ENCODE peak calls at places on chromosomes 7 and 10, in six cellular contexts. W, N, K, U, V and I are unnamed samples.

GRCh38 chr10:112246-112645 is 23.0 kb upstream of the ZMYND11 start:
- DNase-seq in W (no peak), N (no peak), K (peak; percentile 33), U (no peak), V (peak; percentile 10), I (peak; percentile 25)

GRCh38 chr7:30911561-30911969 is at the start of gene AQP1:
- DNase-seq in W (no peak), N (peak; percentile 62), K (peak; percentile 83), U (no peak), V (no peak), I (peak; percentile 40)

GRCh38 chr10:98425511-98426352 is 10.8 kb upstream of the PYROXD2 start:
- DNase-seq in W (peak; percentile 75), N (peak; percentile 39), K (peak; percentile 53), U (peak; percentile 29), V (peak; percentile 26), I (no peak)

GRCh38 chr10:125157473-125157865 is 2.9 kb downstream of the CTBP2 start:
- DNase-seq in W (no peak), N (peak; percentile 30), K (no peak), U (no peak), V (no peak), I (no peak)

GRCh38 chr10:21516270-21517131 is 9.0 kb downstream of the SKIDA1 start:
- DNase-seq in W (peak; percentile 74), N (peak; percentile 78), K (peak; percentile 87), U (no peak), V (peak; percentile 78), I (peak; percentile 67)

GRCh38 chr10:61904711-61905445 is 3.4 kb downstream of the ARID5B start:
- DNase-seq in W (peak; percentile 87), N (peak; percentile 72), K (peak; percentile 79), U (peak; percentile 75), V (peak; percentile 80), I (peak; percentile 77)

GRCh38 chr7:109503421-109503820 is 933.7 kb downstream of the DNAJB9 start:
- DNase-seq in W (no peak), N (no peak), K (no peak), U (no peak), V (no peak), I (no peak)

GRCh38 chr7:96781919-96782318 is 72.3 kb upstream of the SEM1 start:
- DNase-seq in W (no peak), N (no peak), K (no peak), U (no peak), V (no peak), I (no peak)

GRCh38 chr10:69682955-69683474 is 53.0 kb downstream of the FAM241B start:
- DNase-seq in W (no peak), N (no peak), K (no peak), U (no peak), V (no peak), I (no peak)

GRCh38 chr7:134605978-134606923 is 40.4 kb upstream of the BPGM start:
- DNase-seq in W (peak; percentile 46), N (peak; percentile 74), K (peak; percentile 84), U (peak; percentile 31), V (peak; percentile 67), I (peak; percentile 11)

GRCh38 chr10:122505885-122506284 is 44.5 kb downstream of the HTRA1 start:
- DNase-seq in W (no peak), N (no peak), K (no peak), U (no peak), V (no peak), I (no peak)

GRCh38 chr10:77564781-77565589 is 72.6 kb downstream of the KCNMA1 start:
- DNase-seq in W (peak; percentile 97), N (no peak), K (no peak), U (no peak), V (peak; percentile 33), I (peak; percentile 52)

GRCh38 chr10:85510682-85511081 is 855.9 kb downstream of the GRID1 start:
- DNase-seq in W (peak; percentile 42), N (no peak), K (no peak), U (no peak), V (no peak), I (no peak)

GRCh38 chr7:57071-57470 is 135.3 kb upstream of the FAM20C start:
- DNase-seq in W (no peak), N (no peak), K (no peak), U (no peak), V (no peak), I (no peak)

GRCh38 chr10:71873582-71874182 is 22.6 kb upstream of the PSAP start:
- DNase-seq in W (no peak), N (no peak), K (no peak), U (no peak), V (no peak), I (no peak)

GRCh38 chr7:1193593-1194424 is 33.8 kb upstream of the ZFAND2A start:
- DNase-seq in W (peak; percentile 22), N (peak; percentile 41), K (peak; percentile 35), U (no peak), V (peak; percentile 39), I (no peak)

GRCh38 chr7:30682131-30683083 is at the start of gene CRHR2:
- DNase-seq in W (no peak), N (no peak), K (peak; percentile 41), U (no peak), V (no peak), I (no peak)

GRCh38 chr7:134703781-134704180 is 57.1 kb downstream of the BPGM start:
- DNase-seq in W (peak; percentile 56), N (peak; percentile 94), K (no peak), U (peak; percentile 8), V (peak; percentile 58), I (peak; percentile 87)

GRCh38 chr7:60706-61105 is 131.7 kb upstream of the FAM20C start:
- DNase-seq in W (no peak), N (no peak), K (no peak), U (no peak), V (no peak), I (no peak)

GRCh38 chr10:130647341-130647740 is 511.1 kb downstream of the GLRX3 start:
- DNase-seq in W (no peak), N (no peak), K (no peak), U (no peak), V (no peak), I (no peak)

GRCh38 chr10:125355657-125356056 is 195.3 kb upstream of the CTBP2 start:
- DNase-seq in W (no peak), N (no peak), K (no peak), U (no peak), V (no peak), I (no peak)

GRCh38 chr7:14826426-14826825 is 76.1 kb downstream of the DGKB start:
- DNase-seq in W (no peak), N (no peak), K (no peak), U (no peak), V (no peak), I (no peak)

GRCh38 chr10:88437411-88437810 is 145.7 kb downstream of the RNLS start:
- DNase-seq in W (no peak), N (peak; percentile 47), K (no peak), U (no peak), V (no peak), I (no peak)

GRCh38 chr7:54069843-54070242 is 472.3 kb upstream of the VSTM2A start:
- DNase-seq in W (no peak), N (no peak), K (no peak), U (no peak), V (no peak), I (no peak)

GRCh38 chr7:137987968-137988367 is 13.9 kb downstream of the CREB3L2 start:
- DNase-seq in W (no peak), N (no peak), K (no peak), U (no peak), V (no peak), I (no peak)

GRCh38 chr7:73647725-73648592 is 19.7 kb upstream of the VPS37D start:
- DNase-seq in W (no peak), N (no peak), K (peak; percentile 89), U (peak; percentile 41), V (no peak), I (no peak)

GRCh38 chr10:73584737-73585136 is 6.4 kb downstream of the USP54 start:
- DNase-seq in W (no peak), N (no peak), K (no peak), U (peak; percentile 30), V (peak; percentile 52), I (peak; percentile 37)

GRCh38 chr10:104034401-104035053 is 51.2 kb downstream of the COL17A1 start:
- DNase-seq in W (no peak), N (no peak), K (no peak), U (no peak), V (no peak), I (no peak)

GRCh38 chr7:108459922-108460551 is 3.8 kb upstream of the NRCAM start:
- DNase-seq in W (peak; percentile 51), N (peak; percentile 58), K (peak; percentile 64), U (peak; percentile 38), V (no peak), I (peak; percentile 8)

GRCh38 chr10:114629083-114629823 is 28.8 kb downstream of the ABLIM1 start:
- DNase-seq in W (no peak), N (no peak), K (no peak), U (no peak), V (no peak), I (no peak)
- H3K4me3 ChIP-seq in W (no peak overlapping the region), N (no peak overlapping the region), K (no peak overlapping the region), U (no peak overlapping the region), V (no peak overlapping the region), I (no peak overlapping the region)

GRCh38 chr10:3469639-3470020 is 297.0 kb upstream of the PITRM1 start:
- DNase-seq in W (no peak), N (no peak), K (no peak), U (no peak), V (no peak), I (peak; percentile 56)
- H3K4me1 ChIP-seq in W (no peaks in the 10 kb centered on the region), N (peaks cover 28% of the 10 kb centered on the region), K (peaks cover 47% of the 10 kb centered on the region), U (peaks cover 12% of the 10 kb centered on the region), V (peaks cover 25% of the 10 kb centered on the region), I (peaks cover 41% of the 10 kb centered on the region)

GRCh38 chr7:101869901-101870290 is 52.5 kb downstream of the CUX1 start:
- DNase-seq in W (no peak), N (no peak), K (no peak), U (no peak), V (no peak), I (no peak)
- H3K4me2 ChIP-seq in W (no peak overlapping the region), N (no peak overlapping the region), K (peak overlapping the region; percentile 15), U (no peak overlapping the region), V (no peak overlapping the region), I (no peak overlapping the region)

DNA sequence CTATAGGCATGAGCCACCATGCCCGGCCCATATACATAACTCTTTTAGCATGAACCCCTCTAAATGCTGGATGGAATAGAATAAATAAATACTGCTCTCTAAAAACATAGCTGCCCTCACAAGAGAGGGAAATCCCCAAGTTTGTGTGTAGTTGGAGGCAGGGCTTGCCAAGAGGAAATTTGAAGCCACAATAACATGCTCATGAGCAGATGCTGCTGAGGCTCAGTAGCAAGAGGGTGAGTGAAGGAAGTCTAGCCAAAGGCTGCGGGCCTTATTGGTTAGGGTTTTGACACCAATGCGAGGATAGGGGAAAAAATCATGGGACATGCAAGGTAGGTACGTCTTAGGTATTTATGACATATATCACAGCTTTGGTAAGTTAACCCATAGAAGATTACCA is 17.3 kb downstream of the TPK1 start:
- DNase-seq in W (no peak), N (peak; percentile 44), K (no peak), U (no peak), V (no peak), I (no peak)
- H3K4me3 ChIP-seq in W (no peak overlapping the region), N (no peak overlapping the region), K (no peak overlapping the region), U (no peak overlapping the region), V (no peak overlapping the region), I (no peak overlapping the region)

GRCh38 chr10:7545256-7545655 is 121.5 kb downstream of the ITIH5 start:
- DNase-seq in W (no peak), N (no peak), K (no peak), U (no peak), V (no peak), I (no peak)
- H3K4me1 ChIP-seq in W (peaks cover 17% of the 10 kb centered on the region), N (no peaks in the 10 kb centered on the region), K (peaks cover 23% of the 10 kb centered on the region), U (peaks cover 41% of the 10 kb centered on the region), V (peaks cover 2% of the 10 kb centered on the region), I (peaks cover 6% of the 10 kb centered on the region)